ENCODE peak calls at places on chromosomes 1 and 21, in five cellular contexts. U, P, C, I and W are unnamed samples. For H3K9me3, the result is how much of the 10 kb centered on the place peaks cover.

GRCh38 chr1:207826557-207827487 is 75.0 kb downstream of the CD46 start:
- DNase-seq in P (peak), I (peak), C (no peak), U (no peak), W (no peak)

GRCh38 chr1:31977361-31978131 is 36.1 kb upstream of the KHDRBS1 start:
- DNase-seq in P (peak), I (no peak), C (no peak), U (peak), W (no peak)

GRCh38 chr21:17438642-17439041 is 74.2 kb upstream of the CXADR start:
- DNase-seq in P (no peak), C (no peak), U (no peak), I (no peak), W (no peak)

GRCh38 chr1:77958391-77958790 is 20.5 kb downstream of the FUBP1 start:
- DNase-seq in I (no peak), U (no peak), P (no peak), C (no peak), W (no peak)

GRCh38 chr1:57623039-57623790 is 199.4 kb upstream of the DAB1 start:
- DNase-seq in U (no peak), C (no peak), I (no peak), P (no peak), W (no peak)

GRCh38 chr1:182484531-182485257 is 34.7 kb downstream of the RGSL1 start:
- DNase-seq in I (no peak), U (no peak), C (peak), P (no peak), W (no peak)

GRCh38 chr1:24294757-24295371 is 24.3 kb upstream of the GRHL3 start:
- DNase-seq in I (peak), P (peak), U (no peak), C (no peak), W (peak)

GRCh38 chr1:156882543-156882942 is 11.0 kb upstream of the PEAR1 start:
- DNase-seq in I (no peak), C (no peak), U (no peak), P (no peak), W (no peak)

GRCh38 chr1:109530457-109531204 is 9.0 kb upstream of the GPR61 start:
- DNase-seq in U (no peak), C (no peak), I (no peak), P (no peak), W (no peak)

GRCh38 chr1:83547903-83548302 is 451.0 kb downstream of the TTLL7 start:
- DNase-seq in U (no peak), P (no peak), I (no peak), C (no peak), W (no peak)

GRCh38 chr1:8092603-8093141 is 66.6 kb upstream of the ERRFI1 start:
- DNase-seq in C (no peak), U (no peak), P (no peak), I (no peak), W (no peak)

GRCh38 chr1:206050655-206051235 is 2.2 kb upstream of the RHEX start:
- DNase-seq in U (no peak), P (no peak), C (peak), I (no peak), W (no peak)

GRCh38 chr1:27351541-27352107 is 9.8 kb downstream of the SYTL1 start:
- DNase-seq in U (no peak), I (no peak), P (no peak), C (no peak), W (no peak)

GRCh38 chr1:27430903-27431653 is 38.7 kb downstream of the GPR3 start:
- DNase-seq in U (no peak), I (no peak), P (no peak), C (peak), W (no peak)

GRCh38 chr1:4585216-4585615 is 69.2 kb upstream of the AJAP1 start:
- DNase-seq in P (peak), U (no peak), I (peak), C (no peak), W (no peak)

GRCh38 chr1:94265931-94266330 is 28.5 kb upstream of the ARHGAP29 start:
- DNase-seq in U (no peak), P (no peak), I (no peak), C (no peak), W (no peak)

GRCh38 chr1:156435551-156436318 is 64.8 kb downstream of the MEF2D start:
- DNase-seq in C (no peak), I (no peak), U (no peak), P (no peak), W (no peak)

GRCh38 chr1:26373789-26374188 is 1.2 kb upstream of the ZNF683 start:
- DNase-seq in P (no peak), U (no peak), I (no peak), C (no peak), W (no peak)

GRCh38 chr1:226083303-226084101 is 21.0 kb downstream of the H3-3A start:
- DNase-seq in I (peak), U (no peak), P (peak), C (peak), W (peak)

GRCh38 chr1:59195151-59195550 is 101.7 kb upstream of the FGGY start:
- DNase-seq in I (no peak), U (no peak), P (no peak), C (no peak), W (no peak)

GRCh38 chr1:198903203-198903602 is 264.4 kb downstream of the PTPRC start:
- DNase-seq in U (no peak), I (no peak), P (no peak), C (no peak), W (no peak)

GRCh38 chr21:46318464-46318845 is 5.2 kb downstream of the C21orf58 start:
- DNase-seq in I (no peak), P (no peak), U (no peak), C (no peak), W (no peak)

GRCh38 chr21:46322351-46323226 is 1.1 kb downstream of the C21orf58 start:
- DNase-seq in P (no peak), I (no peak), U (no peak), C (no peak), W (no peak)

GRCh38 chr21:46319192-46319591 is 4.5 kb downstream of the C21orf58 start:
- DNase-seq in U (no peak), I (no peak), C (no peak), P (no peak), W (no peak)

GRCh38 chr21:46317710-46318463 is 5.8 kb downstream of the C21orf58 start:
- DNase-seq in I (peak), U (no peak), C (no peak), P (no peak), W (no peak)

DNA sequence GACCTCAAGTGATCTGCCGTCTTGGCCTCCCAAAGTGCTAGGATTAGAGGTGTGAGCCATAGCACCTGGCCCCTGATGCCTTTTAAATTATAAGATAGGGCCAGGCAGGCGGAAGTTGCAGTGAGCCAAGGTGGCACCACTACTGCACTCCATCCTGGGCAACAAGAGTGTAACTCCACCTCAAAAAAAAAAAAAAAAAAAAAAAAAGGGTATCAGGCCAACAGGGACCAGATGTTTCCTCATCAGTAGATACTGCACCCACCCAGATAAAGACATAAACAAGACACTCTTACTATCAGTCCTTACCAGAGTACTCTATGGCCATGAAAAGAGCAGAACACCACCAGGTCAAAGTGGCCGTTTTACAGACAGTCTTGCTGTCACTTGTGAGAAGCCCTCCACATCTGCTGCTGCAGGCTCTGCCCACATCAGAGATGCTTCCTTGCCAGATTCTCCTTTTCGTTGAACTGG is 3.3 kb downstream of the C21orf58 start:
- DNase-seq in P (no peak), I (no peak), U (no peak), C (no peak), W (no peak)
- H3K4me3 ChIP-seq in P (no peak), I (no peak), U (peak), C (no peak), W (no peak)

GRCh38 chr1:239982762-239983161 is 108.9 kb upstream of the FMN2 start:
- DNase-seq in C (no peak), U (no peak), P (no peak), I (no peak), W (no peak)
- H3K9me3 ChIP-seq in C (under half), U (under half), P (half or more), I (under half), W (under half)

GRCh38 chr1:203447147-203447546 is 28.5 kb upstream of the PRELP start:
- DNase-seq in I (no peak), C (no peak), P (no peak), U (no peak), W (no peak)

GRCh38 chr1:203443296-203443695 is 32.3 kb upstream of the PRELP start:
- DNase-seq in P (no peak), U (no peak), I (no peak), C (no peak), W (no peak)

GRCh38 chr1:203441811-203442210 is 33.8 kb upstream of the PRELP start:
- DNase-seq in U (no peak), P (no peak), C (no peak), I (no peak), W (no peak)

GRCh38 chr1:203442821-203443220 is 32.8 kb upstream of the PRELP start:
- DNase-seq in P (no peak), I (no peak), U (no peak), C (no peak), W (no peak)

DNA sequence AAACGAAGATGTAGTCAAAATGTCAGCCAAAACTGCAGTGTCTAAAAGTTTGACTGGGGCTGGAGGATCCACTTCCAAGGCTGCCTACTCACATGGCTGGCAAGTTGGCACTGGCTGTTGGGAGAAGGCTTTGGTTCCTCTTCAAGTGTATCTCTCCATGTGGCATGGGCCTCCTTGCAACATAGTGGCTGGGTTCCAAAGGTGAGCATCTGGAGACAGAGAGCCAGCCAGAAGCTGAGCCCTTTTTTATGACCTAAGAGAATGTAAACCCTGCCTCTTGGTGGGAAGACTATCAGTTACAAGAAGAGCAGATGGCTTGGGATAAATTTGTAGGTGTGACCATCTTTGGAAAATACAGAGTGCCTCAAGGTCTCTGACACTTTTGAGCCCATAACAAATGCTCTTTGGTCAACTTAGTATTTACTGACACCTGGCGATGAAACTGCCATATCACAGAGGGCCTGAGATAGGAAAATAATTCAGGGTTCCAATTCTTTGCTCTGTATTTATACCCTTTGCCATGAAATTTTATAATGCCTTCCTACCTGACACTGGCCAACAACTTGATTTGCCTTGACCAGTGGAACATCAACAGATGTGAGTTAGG is 31.4 kb upstream of the PRELP start:
- DNase-seq in U (no peak), P (no peak), I (no peak), C (no peak), W (no peak)
- TF ChIP-seq CTCF in U (no peak), P (peak), I (no peak), C (peak), W (no peak)

GRCh38 chr1:60936052-60936619 is 146.2 kb upstream of the NFIA start:
- DNase-seq in I (no peak), U (no peak), P (no peak), C (no peak), W (no peak)
- H3K4me3 ChIP-seq in I (no peak), U (no peak), P (no peak), C (no peak), W (no peak)

GRCh38 chr1:73644198-73644597 is 553.8 kb downstream of the LRRIQ3 start:
- DNase-seq in C (no peak), I (no peak), P (no peak), U (no peak), W (no peak)
- H3K9me3 ChIP-seq in C (under half), I (under half), P (under half), U (under half), W (under half)

GRCh38 chr1:44674113-44675000 is at the start of the genes ARMH1 and TMEM53:
- DNase-seq in I (peak), P (peak), U (peak), C (peak), W (peak)
- TF ChIP-seq CTCF in I (no peak), P (no peak), U (no peak), C (no peak), W (no peak)

DNA sequence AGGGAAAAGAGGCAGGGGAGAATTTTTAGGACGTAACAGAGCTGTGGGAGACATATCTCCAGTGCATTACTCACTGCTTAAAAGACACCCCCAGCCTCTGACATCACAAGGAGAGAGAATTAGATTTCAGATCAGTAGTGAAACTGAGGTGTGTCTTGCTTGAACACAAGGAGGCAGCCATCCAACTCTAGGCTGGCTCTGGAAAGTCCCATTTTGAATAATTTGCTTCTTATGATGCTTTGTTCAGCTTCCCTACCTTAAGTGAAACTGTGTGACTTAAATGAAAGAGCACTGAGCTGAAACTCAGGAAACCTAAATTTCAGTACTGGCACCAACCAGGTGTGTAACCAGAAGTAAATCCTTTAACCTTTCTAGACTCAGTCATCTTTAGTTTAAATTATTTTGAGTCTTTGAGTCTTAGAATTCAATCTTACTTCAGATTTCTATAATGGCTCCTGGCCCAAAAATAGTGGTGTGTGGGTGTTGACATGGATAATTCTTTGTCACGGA is 251.6 kb upstream of the SGIP1 start:
- DNase-seq in C (peak), P (no peak), I (no peak), U (peak), W (no peak)
- H3K4me3 ChIP-seq in C (no peak), P (no peak), I (no peak), U (no peak), W (no peak)